ENCODE peak calls at places on chromosomes 1 and 21, in six cellular contexts. Y is OCI-LY7, O is lower lobe of right lung, S is Panc1, K is heart right ventricle, E is astrocyte. I is an unnamed sample.

GRCh38 chr1:245551536-245551935 is 396.8 kb downstream of the KIF26B start:
- DNase-seq in Y (no peak), O (no peak), S (no peak), K (no peak), E (no peak), I (no peak)

GRCh38 chr1:180098242-180098995 is 56.2 kb upstream of the QSOX1 start:
- DNase-seq in Y (no peak), O (no peak), S (no peak), K (no peak), E (peak), I (peak)

GRCh38 chr1:203364013-203364730 is 13.2 kb upstream of the FMOD start:
- DNase-seq in Y (no peak), O (no peak), S (no peak), K (peak), E (no peak), I (no peak)

GRCh38 chr1:165497444-165498013 is 46.3 kb upstream of the LRRC52 start:
- DNase-seq in Y (no peak), O (no peak), S (no peak), K (no peak), E (no peak), I (no peak)

GRCh38 chr1:167489581-167490340 is 28.6 kb downstream of the CD247 start:
- DNase-seq in Y (no peak), O (no peak), S (no peak), K (no peak), E (no peak), I (no peak)

GRCh38 chr1:212774584-212774983 is 17.0 kb downstream of the NSL1 start:
- DNase-seq in Y (no peak), O (no peak), S (no peak), K (no peak), E (peak), I (no peak)

GRCh38 chr1:245742891-245743290 is 588.1 kb downstream of the KIF26B start:
- DNase-seq in Y (no peak), O (no peak), S (no peak), K (no peak), E (peak), I (no peak)

GRCh38 chr1:164320780-164321683 is 238.0 kb upstream of the PBX1 start:
- DNase-seq in Y (no peak), O (peak), S (no peak), K (peak), E (peak), I (peak)

GRCh38 chr1:233615571-233615970 is 1.7 kb downstream of the KCNK1 start:
- DNase-seq in Y (no peak), O (no peak), S (no peak), K (no peak), E (no peak), I (no peak)

GRCh38 chr1:36864182-36865079 is 169.9 kb downstream of the GRIK3 start:
- DNase-seq in Y (peak), O (peak), S (no peak), K (no peak), E (no peak), I (no peak)

GRCh38 chr1:46466477-46467182 is 23.0 kb upstream of the DMBX1 start:
- DNase-seq in Y (no peak), O (no peak), S (no peak), K (peak), E (no peak), I (no peak)

GRCh38 chr1:219676012-219676770 is 63.3 kb upstream of the ZC3H11B start:
- DNase-seq in Y (no peak), O (no peak), S (no peak), K (no peak), E (peak), I (no peak)

GRCh38 chr1:194069168-194069830 is 882.9 kb upstream of the B3GALT2 start:
- DNase-seq in Y (no peak), O (peak), S (no peak), K (peak), E (peak), I (peak)

GRCh38 chr1:186715887-186716809 is 35.9 kb upstream of the PTGS2 start:
- DNase-seq in Y (no peak), O (no peak), S (no peak), K (no peak), E (no peak), I (no peak)

GRCh38 chr1:224490540-224491537 is 56.2 kb upstream of the WDR26 start:
- DNase-seq in Y (no peak), O (no peak), S (no peak), K (no peak), E (no peak), I (no peak)

GRCh38 chr1:21622466-21623315 is 46.5 kb downstream of the RAP1GAP start:
- DNase-seq in Y (no peak), O (peak), S (no peak), K (peak), E (no peak), I (no peak)

GRCh38 chr1:244322791-244323521 is 128.8 kb downstream of the ADSS2 start:
- DNase-seq in Y (no peak), O (no peak), S (peak), K (no peak), E (peak), I (no peak)

GRCh38 chr1:43143441-43143888 is 28.6 kb downstream of the EBNA1BP2 start:
- DNase-seq in Y (peak), O (no peak), S (peak), K (no peak), E (no peak), I (no peak)

GRCh38 chr1:156838972-156839371 is 19.9 kb downstream of the INSRR start:
- DNase-seq in Y (peak), O (no peak), S (peak), K (no peak), E (no peak), I (no peak)

GRCh38 chr1:198699167-198700015 is 60.6 kb downstream of the PTPRC start:
- DNase-seq in Y (no peak), O (peak), S (peak), K (peak), E (peak), I (no peak)

GRCh38 chr1:26279598-26280332 is at the start of gene SH3BGRL3:
- DNase-seq in Y (peak), O (peak), S (no peak), K (peak), E (peak), I (peak)

GRCh38 chr1:229848762-229849677 is 218.0 kb upstream of the GALNT2 start:
- DNase-seq in Y (peak), O (no peak), S (no peak), K (no peak), E (no peak), I (no peak)

GRCh38 chr1:4495809-4496208 is 158.6 kb upstream of the AJAP1 start:
- DNase-seq in Y (peak), O (no peak), S (no peak), K (no peak), E (no peak), I (peak)

GRCh38 chr21:43311303-43311817 is 115.6 kb downstream of the SIK1 start:
- DNase-seq in Y (peak), O (peak), S (no peak), K (no peak), E (no peak), I (no peak)

GRCh38 chr21:43313221-43313938 is 113.6 kb downstream of the SIK1 start:
- DNase-seq in Y (peak), O (no peak), S (no peak), K (no peak), E (no peak), I (no peak)

GRCh38 chr21:43313939-43314405 is 113.0 kb downstream of the SIK1 start:
- DNase-seq in Y (no peak), O (no peak), S (no peak), K (no peak), E (no peak), I (no peak)

GRCh38 chr21:43312751-43313169 is 114.2 kb downstream of the SIK1 start:
- DNase-seq in Y (peak), O (no peak), S (no peak), K (no peak), E (no peak), I (no peak)

DNA sequence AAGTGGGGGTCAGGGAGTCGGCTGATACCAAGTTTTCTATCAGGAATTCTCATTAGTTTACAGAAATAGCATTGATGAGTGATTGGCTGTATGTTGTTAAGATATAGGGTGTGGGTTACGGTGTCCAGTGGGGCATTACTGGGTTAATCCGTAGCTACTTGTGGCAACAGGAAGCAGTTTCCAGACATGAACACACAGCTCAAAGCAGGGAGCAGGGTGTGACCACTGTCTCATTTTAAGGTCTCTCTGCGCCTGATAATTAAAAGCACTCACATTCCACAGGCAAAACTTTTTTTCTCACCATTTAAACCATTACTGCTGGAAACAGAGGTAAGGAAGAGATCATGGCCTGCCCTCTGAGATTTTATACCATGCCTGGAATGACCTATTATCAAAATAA is 114.9 kb downstream of the SIK1 start:
- DNase-seq in Y (peak), O (no peak), S (no peak), K (no peak), E (no peak), I (no peak)
- TF ChIP-seq CTCF in Y (no peak), O (no peak), S (no peak), K (no peak), E (no peak), I (no peak)

GRCh38 chr1:159920651-159921050 is 4.7 kb downstream of the TAGLN2 start:
- DNase-seq in Y (no peak), O (no peak), S (no peak), K (no peak), E (no peak), I (no peak)

GRCh38 chr1:159923203-159924024 is 1.9 kb downstream of the TAGLN2 start:
- DNase-seq in Y (peak), O (peak), S (no peak), K (peak), E (peak), I (peak)

GRCh38 chr1:159922499-159923202 is 2.7 kb downstream of the TAGLN2 start:
- DNase-seq in Y (peak), O (peak), S (no peak), K (peak), E (no peak), I (peak)

GRCh38 chr1:159921251-159921650 is 4.1 kb downstream of the TAGLN2 start:
- DNase-seq in Y (peak), O (no peak), S (no peak), K (no peak), E (peak), I (no peak)

DNA sequence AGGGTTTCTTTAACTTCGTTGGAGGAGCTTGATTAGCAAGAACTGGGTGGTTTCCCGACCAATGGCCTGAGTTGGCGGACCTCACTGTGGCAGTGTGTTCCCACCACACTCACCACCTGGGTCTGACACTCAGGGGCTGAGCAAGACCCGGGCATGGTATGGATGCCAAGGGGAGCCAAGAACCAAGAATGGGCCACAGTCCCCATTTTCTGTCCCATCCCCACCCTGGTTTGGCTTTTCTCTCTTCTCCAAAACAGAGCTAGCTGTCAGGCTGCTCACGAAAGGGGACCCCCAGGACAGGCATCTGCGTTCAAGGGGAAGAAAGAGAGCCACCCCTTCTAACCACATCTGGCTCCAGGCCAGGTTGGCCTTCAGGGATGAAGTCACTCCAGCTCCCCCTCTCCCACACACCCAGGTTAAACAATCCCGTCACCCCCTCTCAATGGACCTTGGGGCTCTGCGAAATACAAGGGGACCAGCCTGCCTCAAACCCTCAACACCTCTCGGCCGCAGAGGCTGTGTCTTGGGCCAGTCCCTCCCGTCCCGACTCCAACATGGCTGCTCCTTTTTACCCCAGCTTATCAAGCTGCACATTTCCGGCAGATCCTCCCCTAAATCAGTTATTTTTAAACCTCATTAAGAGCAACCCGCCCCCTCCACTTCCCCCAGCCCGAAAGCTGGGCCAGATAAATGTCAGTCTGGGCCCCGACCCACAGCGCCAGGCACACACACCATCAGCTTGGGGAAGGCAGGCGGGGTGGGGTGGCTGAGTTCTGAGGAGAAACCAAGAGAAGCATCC is 3.4 kb downstream of the TAGLN2 start:
- DNase-seq in Y (no peak), O (no peak), S (no peak), K (peak), E (peak), I (no peak)
- H3K27ac ChIP-seq in Y (peak), O (peak), S (peak), K (peak), E (peak), I (peak)

GRCh38 chr21:34511154-34511553 is 856 bp downstream of the KCNE1 start:
- DNase-seq in Y (no peak), O (no peak), S (no peak), K (no peak), E (no peak), I (no peak)
- H3K4me3 ChIP-seq in Y (no peak), O (peak), S (no peak), K (no peak), E (no peak), I (peak)

DNA sequence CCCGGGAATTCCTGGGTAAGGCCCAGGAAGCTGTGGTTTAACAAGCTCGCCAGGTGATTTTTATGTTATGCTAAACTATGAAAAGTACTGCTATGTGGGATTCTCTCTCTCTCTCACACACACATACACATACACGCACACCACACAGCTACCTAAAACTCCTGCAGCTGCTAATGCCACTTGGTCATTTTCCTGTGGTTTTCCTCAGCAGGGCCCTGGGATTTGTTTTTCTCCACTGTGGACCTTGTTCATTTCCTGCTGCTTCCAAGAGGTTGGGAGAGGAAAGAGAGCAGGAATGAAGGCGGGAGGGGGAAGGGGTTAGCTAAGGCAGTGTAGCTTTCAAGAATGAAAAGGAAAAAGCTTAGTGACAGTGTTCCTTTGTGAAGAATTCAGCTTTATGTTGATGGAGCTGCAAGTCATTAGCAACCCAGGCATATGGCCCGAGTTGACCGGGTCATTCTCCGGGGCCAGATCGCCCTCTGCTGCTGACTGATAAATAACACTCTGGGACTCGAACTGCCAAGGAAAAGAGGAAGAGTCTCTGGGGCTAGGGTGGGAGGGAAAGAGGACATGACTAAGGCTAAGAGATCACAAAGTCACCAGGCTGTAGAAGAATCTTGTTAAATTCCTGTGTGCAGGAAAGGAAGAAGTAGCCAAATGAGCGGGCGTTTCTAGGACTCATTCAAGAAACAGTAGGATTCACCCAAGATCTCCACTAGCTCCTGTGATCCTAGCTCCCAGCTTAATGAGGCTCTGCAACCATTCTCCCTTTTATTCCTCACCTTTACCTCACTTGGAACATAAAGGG is 30.5 kb upstream of the LRIG2 start:
- DNase-seq in Y (peak), O (peak), S (peak), K (peak), E (peak), I (peak)
- TF ChIP-seq CTCF in Y (peak), O (peak), S (peak), K (peak), E (peak), I (peak)

GRCh38 chr1:161038523-161039153 is at the start of gene TSTD1:
- DNase-seq in Y (peak), O (peak), S (no peak), K (peak), E (no peak), I (no peak)

GRCh38 chr1:161044535-161044907 is 1.3 kb downstream of the USF1 start:
- DNase-seq in Y (no peak), O (no peak), S (no peak), K (no peak), E (no peak), I (no peak)

GRCh38 chr1:161037661-161038522 is 872 bp downstream of the TSTD1 start:
- DNase-seq in Y (peak), O (peak), S (no peak), K (no peak), E (no peak), I (no peak)

GRCh38 chr1:161039154-161039545 is 386 bp upstream of the TSTD1 start:
- DNase-seq in Y (no peak), O (no peak), S (no peak), K (no peak), E (no peak), I (no peak)

DNA sequence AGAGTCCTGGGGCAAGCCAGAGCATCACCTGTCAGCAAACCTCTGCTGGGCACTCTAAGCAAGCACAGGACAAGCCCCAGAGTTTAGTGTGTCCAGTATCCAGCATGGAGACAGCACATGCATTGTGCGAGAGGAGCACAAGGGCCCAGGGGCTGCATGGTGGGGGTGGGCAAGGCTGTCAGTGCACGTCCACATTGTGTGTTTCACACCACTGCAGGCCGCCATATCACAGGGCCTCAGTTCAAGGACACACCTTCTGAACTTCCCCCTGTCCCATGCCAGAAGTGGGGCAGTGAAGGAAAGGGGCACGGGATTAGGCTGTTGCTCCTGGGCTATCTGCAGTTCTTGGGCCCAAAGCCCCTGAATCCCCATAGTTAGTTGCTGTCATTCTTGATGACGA is 782 bp upstream of the TSTD1 start:
- DNase-seq in Y (no peak), O (no peak), S (no peak), K (no peak), E (no peak), I (no peak)
- H3K27ac ChIP-seq in Y (peak), O (peak), S (no peak), K (no peak), E (no peak), I (no peak)

GRCh38 chr1:32199043-32199716 is 1.2 kb upstream of the CCDC28B start:
- DNase-seq in Y (no peak), O (no peak), S (no peak), K (no peak), E (no peak), I (no peak)
- H3K4me3 ChIP-seq in Y (no peak), O (no peak), S (no peak), K (peak), E (no peak), I (no peak)

DNA sequence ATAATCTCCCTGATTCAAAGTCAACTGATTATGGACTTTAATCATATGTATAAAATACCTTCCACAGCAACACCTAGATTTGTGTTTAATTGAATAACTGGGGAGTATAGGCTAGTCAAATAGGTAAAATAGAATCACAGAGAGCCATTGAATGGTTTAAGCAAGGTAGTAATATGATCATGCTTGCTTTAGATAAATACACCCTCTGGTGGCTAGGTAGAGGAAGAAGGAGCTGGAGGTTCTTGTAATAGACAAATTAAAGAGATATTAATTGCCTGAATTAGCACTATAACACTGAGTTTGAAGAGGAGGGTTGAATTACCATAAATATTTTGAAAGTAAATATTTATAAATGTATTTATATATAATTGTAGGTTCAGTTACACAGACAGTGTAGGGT is 40.3 kb downstream of the DIRAS3 start:
- DNase-seq in Y (no peak), O (no peak), S (no peak), K (no peak), E (peak), I (no peak)
- TF ChIP-seq CTCF in Y (peak), O (peak), S (peak), K (peak), E (peak), I (no peak)

DNA sequence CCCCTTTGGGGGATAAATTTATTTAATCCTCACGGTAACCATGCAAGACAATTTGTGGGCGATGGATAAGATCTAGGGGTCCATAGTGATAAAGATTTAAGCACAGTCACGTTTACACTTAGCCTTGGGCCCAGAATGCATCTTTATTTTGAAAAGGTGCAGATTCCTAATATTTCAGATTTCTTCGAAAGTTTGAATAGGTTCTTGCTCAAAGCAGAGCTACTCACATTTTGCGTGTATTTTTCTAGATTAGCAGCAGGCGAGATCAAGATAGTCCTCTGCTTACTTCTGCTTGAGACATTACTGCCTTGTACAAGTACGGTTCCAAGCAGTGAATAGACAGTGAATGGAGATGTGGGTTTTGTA is 647 bp downstream of the TSEN15 start:
- DNase-seq in Y (peak), O (no peak), S (no peak), K (no peak), E (no peak), I (no peak)
- H3K27ac ChIP-seq in Y (peak), O (peak), S (peak), K (peak), E (peak), I (peak)

I was measured in sigmoid colon.